ENCODE peak calls at places on chromosome 21, in ten cellular contexts. E is astrocyte of the spinal cord, Y is progenitor cell of endocrine pancreas, H is thoracic aorta, R is fibroblast of mammary gland, P is Caco-2, U is GM13977, Q is K562, J is prostate gland, W is nephron progenitor cell. K is an unnamed sample.

GRCh38 chr21:31732891-31733520 is 1.1 kb upstream of the SCAF4 start:
- DNase-seq in E (no peak), Y (no peak), H (no peak), R (peak), P (no peak), U (no peak), Q (no peak), J (no peak), W (peak), K (peak)

GRCh38 chr21:16117851-16118592 is 388.2 kb downstream of the USP25 start:
- DNase-seq in E (peak), Y (no peak), H (no peak), R (peak), P (no peak), U (no peak), Q (no peak), J (no peak), W (no peak), K (no peak)

GRCh38 chr21:41677671-41678015 is 89.2 kb downstream of the RIPK4 start:
- DNase-seq in E (no peak), Y (no peak), H (no peak), R (no peak), P (no peak), U (no peak), Q (no peak), J (no peak), W (no peak), K (no peak)

GRCh38 chr21:33109574-33110339 is 39.8 kb downstream of the OLIG1 start:
- DNase-seq in E (no peak), Y (no peak), H (no peak), R (no peak), P (no peak), U (no peak), Q (peak), J (peak), W (peak), K (peak)

GRCh38 chr21:42392731-42393442 is 3.0 kb downstream of the TMPRSS3 start:
- DNase-seq in E (peak), Y (no peak), H (no peak), R (no peak), P (no peak), U (peak), Q (no peak), J (no peak), W (no peak), K (no peak)

GRCh38 chr21:32256873-32257620 is 21.8 kb downstream of the MIS18A start:
- DNase-seq in E (peak), Y (no peak), H (peak), R (peak), P (no peak), U (no peak), Q (no peak), J (peak), W (peak), K (no peak)

GRCh38 chr21:43717967-43718871 is 710 bp upstream of the PDXK start:
- DNase-seq in E (no peak), Y (no peak), H (no peak), R (no peak), P (no peak), U (no peak), Q (no peak), J (no peak), W (peak), K (no peak)

GRCh38 chr21:14589855-14590563 is 43.9 kb upstream of the SAMSN1 start:
- DNase-seq in E (no peak), Y (no peak), H (no peak), R (no peak), P (no peak), U (peak), Q (no peak), J (no peak), W (no peak), K (no peak)

GRCh38 chr21:33019516-33019884 is 6.2 kb upstream of the OLIG2 start:
- DNase-seq in E (no peak), Y (no peak), H (no peak), R (no peak), P (no peak), U (no peak), Q (no peak), J (no peak), W (no peak), K (no peak)

DNA sequence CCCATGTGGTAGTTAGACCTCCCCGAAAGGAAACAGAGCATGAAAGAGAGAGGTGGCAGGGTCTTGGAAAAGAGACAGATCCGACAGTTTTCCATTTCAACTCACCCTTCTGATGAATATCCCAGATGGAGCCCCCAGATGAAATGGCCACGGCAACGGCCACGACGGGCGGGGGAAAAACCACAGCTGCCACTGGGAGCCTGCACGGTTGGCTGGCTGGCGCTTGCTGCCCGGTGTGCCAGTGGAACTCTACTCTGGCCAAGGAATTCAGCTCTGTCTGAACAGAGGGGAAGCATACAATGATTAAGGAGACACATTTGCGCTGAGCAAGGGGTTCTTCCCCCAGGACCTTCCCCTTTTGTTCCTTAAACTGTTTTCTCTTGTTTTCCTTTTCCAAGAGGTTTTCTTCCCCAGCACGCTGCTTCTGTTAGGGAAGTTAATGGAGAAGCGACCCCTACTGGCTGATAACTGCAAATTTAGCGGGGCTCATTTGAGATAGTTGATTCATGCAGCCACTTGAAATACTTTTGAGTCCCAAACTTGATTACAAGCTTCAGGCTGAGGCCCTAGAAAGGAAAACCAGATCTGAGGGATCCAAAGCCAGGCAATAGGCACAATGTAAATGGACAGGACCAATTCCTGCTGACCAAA is 1122.5 kb downstream of the NCAM2 start:
- DNase-seq in E (peak), Y (no peak), H (no peak), R (peak), P (no peak), U (no peak), Q (peak), J (no peak), W (peak), K (peak)
- TF ChIP-seq CTCF in E (peak), Y (peak), H (no peak), R (peak), P (peak), U (no peak), Q (peak), J (peak), W (peak), K (peak)

DNA sequence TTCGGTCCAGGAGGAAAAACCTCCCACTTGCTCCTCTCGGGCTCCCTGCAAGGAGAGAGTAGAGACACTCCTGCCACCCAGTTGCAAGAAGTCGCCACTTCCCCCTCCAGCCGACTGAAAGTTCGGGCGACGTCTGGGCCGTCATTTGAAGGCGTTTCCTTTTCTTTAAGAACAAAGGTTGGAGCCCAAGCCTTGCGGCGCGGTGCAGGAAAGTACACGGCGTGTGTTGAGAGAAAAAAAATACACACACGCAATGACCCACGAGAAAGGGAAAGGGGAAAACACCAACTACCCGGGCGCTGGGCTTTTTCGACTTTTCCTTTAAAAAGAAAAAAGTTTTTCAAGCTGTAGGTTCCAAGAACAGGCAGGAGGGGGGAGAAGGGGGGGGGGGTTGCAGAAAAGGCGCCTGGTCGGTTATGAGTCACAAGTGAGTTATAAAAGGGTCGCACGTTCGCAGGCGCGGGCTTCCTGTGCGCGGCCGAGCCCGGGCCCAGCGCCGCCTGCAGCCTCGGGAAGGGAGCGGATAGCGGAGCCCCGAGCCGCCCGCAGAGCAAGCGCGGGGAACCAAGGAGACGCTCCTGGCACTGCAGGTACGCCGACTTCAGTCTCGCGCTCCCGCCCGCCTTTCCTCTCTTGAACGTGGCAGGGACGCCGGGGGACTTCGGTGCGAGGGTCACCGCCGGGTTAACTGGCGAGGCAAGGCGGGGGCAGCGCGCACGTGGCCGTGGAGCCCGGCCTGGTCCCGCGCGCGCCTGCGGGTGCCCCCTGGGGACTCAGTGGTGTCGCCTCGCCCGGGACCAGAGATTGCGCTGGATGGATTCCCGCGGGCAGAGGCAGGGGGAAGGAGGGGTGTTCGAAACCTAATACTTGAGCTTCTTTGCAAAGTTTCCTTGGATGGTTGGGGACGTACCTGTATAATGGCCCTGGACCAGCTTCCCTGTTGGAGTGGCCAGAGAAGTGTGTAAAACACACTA is 45.3 kb downstream of the MRPL39 start:
- DNase-seq in E (peak), Y (peak), H (no peak), R (peak), P (peak), U (peak), Q (no peak), J (no peak), W (peak), K (peak)
- TF ChIP-seq CTCF in E (peak), Y (peak), H (peak), R (peak), P (no peak), U (peak), Q (no peak), J (no peak), W (no peak), K (peak)

DNA sequence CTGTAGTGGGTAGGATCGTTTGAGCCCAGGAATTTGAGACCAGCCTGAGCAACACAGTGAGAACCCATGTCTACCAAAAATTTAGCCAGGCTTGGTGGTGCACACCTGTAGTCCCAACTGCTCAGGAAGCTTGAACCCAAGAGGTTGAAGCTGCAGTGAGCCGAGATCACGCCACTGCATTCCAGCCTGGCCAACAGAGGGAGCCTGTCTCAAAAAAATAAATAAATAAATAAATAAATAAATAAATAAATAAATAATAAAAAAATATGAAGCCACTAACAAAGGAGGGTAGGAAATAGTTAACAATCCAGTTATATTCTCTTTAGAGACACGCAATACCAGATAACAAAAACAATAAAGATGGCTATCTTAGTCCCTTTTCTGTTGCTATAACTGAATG is 11.9 kb upstream of the CBR3 start:
- DNase-seq in E (no peak), Y (no peak), H (no peak), R (no peak), P (no peak), U (no peak), Q (no peak), J (no peak), W (no peak), K (no peak)
- TF ChIP-seq CTCF in E (peak), Y (peak), H (peak), R (peak), P (peak), U (peak), Q (peak), J (no peak), W (peak), K (peak)

GRCh38 chr21:29196021-29196663 is 65.7 kb downstream of the MAP3K7CL start:
- DNase-seq in E (peak), Y (no peak), H (peak), R (peak), P (peak), U (peak), Q (peak), J (no peak), W (no peak), K (no peak)
- TF ChIP-seq CTCF in E (peak), Y (no peak), H (peak), R (peak), P (peak), U (peak), Q (peak), J (no peak), W (no peak), K (no peak)

GRCh38 chr21:45423968-45424853 is 19.2 kb downstream of the COL18A1 start:
- DNase-seq in E (no peak), Y (no peak), H (no peak), R (no peak), P (no peak), U (no peak), Q (no peak), J (no peak), W (no peak), K (no peak)

GRCh38 chr21:45421846-45422775 is 17.1 kb downstream of the COL18A1 start:
- DNase-seq in E (no peak), Y (no peak), H (no peak), R (no peak), P (no peak), U (no peak), Q (no peak), J (no peak), W (peak), K (no peak)

GRCh38 chr21:45423201-45423955 is 18.4 kb downstream of the COL18A1 start:
- DNase-seq in E (no peak), Y (no peak), H (no peak), R (no peak), P (no peak), U (no peak), Q (no peak), J (no peak), W (peak), K (no peak)

GRCh38 chr21:45427331-45428271 is 22.6 kb downstream of the COL18A1 start:
- DNase-seq in E (peak), Y (no peak), H (peak), R (peak), P (peak), U (no peak), Q (peak), J (no peak), W (peak), K (peak)

GRCh38 chr21:45424854-45425795 is 20.2 kb downstream of the COL18A1 start:
- DNase-seq in E (no peak), Y (no peak), H (no peak), R (no peak), P (no peak), U (no peak), Q (no peak), J (no peak), W (no peak), K (no peak)
- TF ChIP-seq CTCF in E (no peak), Y (no peak), H (no peak), R (no peak), P (no peak), U (no peak), Q (no peak), J (no peak), W (no peak), K (no peak)

GRCh38 chr21:46636181-46636512 is 673 bp downstream of the PRMT2 start:
- DNase-seq in E (no peak), Y (no peak), H (no peak), R (no peak), P (no peak), U (no peak), Q (no peak), J (no peak), W (no peak), K (no peak)

GRCh38 chr21:46633561-46633960 is 1.9 kb upstream of the PRMT2 start:
- DNase-seq in E (no peak), Y (no peak), H (no peak), R (no peak), P (no peak), U (no peak), Q (no peak), J (no peak), W (no peak), K (no peak)

GRCh38 chr21:46634427-46634826 is 1.0 kb upstream of the PRMT2 start:
- DNase-seq in E (no peak), Y (no peak), H (no peak), R (no peak), P (no peak), U (no peak), Q (no peak), J (no peak), W (no peak), K (no peak)

GRCh38 chr21:46635324-46636180 is at the start of gene PRMT2:
- DNase-seq in E (peak), Y (peak), H (peak), R (peak), P (peak), U (peak), Q (peak), J (peak), W (peak), K (peak)

DNA sequence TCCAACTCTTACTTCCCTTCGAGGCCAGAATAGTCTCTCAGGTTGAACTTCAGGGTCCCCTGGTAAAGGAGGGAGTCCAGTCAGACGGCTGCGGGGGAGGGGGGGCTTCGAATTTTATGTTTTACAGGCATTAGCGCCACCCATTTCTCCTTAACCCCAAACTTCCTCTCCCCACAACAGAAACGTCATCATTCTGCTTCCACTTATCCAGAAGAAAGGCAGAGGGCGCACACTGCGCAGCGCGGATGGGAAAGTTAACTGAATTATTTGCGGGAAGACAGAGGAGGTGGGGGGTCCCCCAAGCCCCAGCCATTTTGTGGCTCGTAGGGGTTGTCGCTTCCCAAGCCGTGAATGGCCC is 529 bp upstream of the PRMT2 start:
- DNase-seq in E (peak), Y (no peak), H (peak), R (peak), P (peak), U (peak), Q (no peak), J (peak), W (no peak), K (peak)
- TF ChIP-seq CTCF in E (peak), Y (peak), H (no peak), R (no peak), P (no peak), U (peak), Q (peak), J (no peak), W (no peak), K (peak)

GRCh38 chr21:35559881-35560280 is 500.4 kb downstream of the SETD4 start:
- DNase-seq in E (peak), Y (no peak), H (no peak), R (peak), P (no peak), U (no peak), Q (no peak), J (no peak), W (no peak), K (no peak)

GRCh38 chr21:35561076-35561475 is 499.2 kb downstream of the SETD4 start:
- DNase-seq in E (peak), Y (no peak), H (no peak), R (no peak), P (no peak), U (no peak), Q (no peak), J (no peak), W (no peak), K (no peak)

GRCh38 chr21:35556536-35556935 is 503.8 kb downstream of the SETD4 start:
- DNase-seq in E (no peak), Y (no peak), H (no peak), R (no peak), P (no peak), U (no peak), Q (no peak), J (no peak), W (no peak), K (no peak)

GRCh38 chr21:35562876-35563275 is 497.4 kb downstream of the SETD4 start:
- DNase-seq in E (peak), Y (no peak), H (no peak), R (peak), P (no peak), U (no peak), Q (no peak), J (no peak), W (no peak), K (no peak)

GRCh38 chr21:35559128-35559831 is 501.0 kb downstream of the SETD4 start:
- DNase-seq in E (peak), Y (no peak), H (no peak), R (peak), P (no peak), U (no peak), Q (no peak), J (no peak), W (no peak), K (no peak)
- TF ChIP-seq CTCF in E (no peak), Y (no peak), H (no peak), R (peak), P (no peak), U (no peak), Q (no peak), J (no peak), W (no peak), K (no peak)

DNA sequence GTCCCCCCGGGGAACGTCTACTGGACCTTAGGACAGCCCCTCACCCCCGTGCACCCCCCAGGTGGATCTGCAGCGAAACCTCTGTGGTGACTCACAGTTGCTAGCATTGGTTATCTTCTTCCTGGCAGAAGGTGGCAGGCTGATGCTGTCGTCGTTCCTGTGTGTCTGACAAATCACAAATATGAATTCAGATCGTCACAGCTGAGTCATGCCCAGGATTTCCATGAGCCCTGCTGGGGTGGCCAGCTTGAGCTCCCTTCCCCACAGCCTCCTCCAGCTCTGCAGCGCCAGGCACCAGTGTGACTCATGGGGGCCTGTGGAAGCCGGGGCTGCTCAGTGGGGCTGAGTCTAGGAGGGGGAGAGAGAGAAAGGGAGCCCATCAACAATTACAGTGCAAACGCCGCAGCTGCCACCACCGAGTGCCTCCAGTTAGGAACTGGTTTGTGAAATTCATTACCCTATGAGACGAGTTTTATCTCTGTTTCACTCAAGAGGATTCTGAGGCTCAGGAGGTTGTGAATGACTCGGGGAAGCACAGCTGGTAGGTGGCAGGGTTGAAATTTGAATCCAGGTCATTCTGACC is 197.9 kb downstream of the DYRK1A start:
- DNase-seq in E (peak), Y (no peak), H (peak), R (peak), P (peak), U (peak), Q (peak), J (peak), W (no peak), K (peak)
- TF ChIP-seq CTCF in E (no peak), Y (no peak), H (no peak), R (no peak), P (no peak), U (peak), Q (peak), J (no peak), W (no peak), K (no peak)

DNA sequence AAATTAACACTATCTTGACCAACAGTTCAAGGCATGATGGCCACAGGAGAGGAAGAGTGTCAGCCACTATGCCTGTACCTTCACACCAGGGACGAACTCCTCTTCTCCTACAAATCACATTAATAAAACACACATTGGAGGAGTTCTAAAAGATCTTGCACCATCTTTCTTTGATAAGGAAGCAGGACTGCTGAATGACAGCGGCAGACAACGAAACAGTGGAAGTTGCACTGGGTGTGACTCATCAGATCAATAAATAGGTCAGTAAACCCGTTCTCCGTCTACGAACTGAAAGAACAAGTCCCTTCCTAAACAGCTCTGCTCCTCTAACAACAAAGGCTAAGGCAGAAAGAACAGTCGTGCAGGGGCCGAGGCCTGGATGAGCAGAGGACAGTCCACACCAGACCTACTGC is 23.1 kb downstream of the UBE2G2 start:
- DNase-seq in E (no peak), Y (no peak), H (no peak), R (peak), P (no peak), U (no peak), Q (no peak), J (no peak), W (no peak), K (no peak)
- TF ChIP-seq CTCF in E (no peak), Y (no peak), H (no peak), R (no peak), P (no peak), U (no peak), Q (no peak), J (no peak), W (no peak), K (no peak)